ENCODE peak calls at places on chromosomes 1 and 21, in nine cellular contexts. One of them, this sample, is unnamed.
A peak's percentile ranks its signal among the peaks of the same experiment; 100 is the strongest.

GRCh38 chr21:28867401-28867800 is 125.3 kb downstream of the LTN1 start:
- DNase-seq in heart left ventricle: no peak
- DNase-seq in upper lobe of right lung: no peak
- DNase-seq in epithelial cell of prostate: no peak
- DNase-seq in coronary artery: no peak
- DNase-seq in lower lobe of right lung: no peak
- DNase-seq in AG04450: no peak
- DNase-seq in psoas muscle: no peak
- DNase-seq in CD8-positive, alpha-beta T cell: no peak
- DNase-seq in this sample: no peak

GRCh38 chr1:103220503-103221095 is 112.3 kb upstream of the COL11A1 start:
- DNase-seq in heart left ventricle: no peak
- DNase-seq in upper lobe of right lung: no peak
- DNase-seq in epithelial cell of prostate: no peak
- DNase-seq in coronary artery: no peak
- DNase-seq in lower lobe of right lung: no peak
- DNase-seq in AG04450: peak; percentile 10
- DNase-seq in psoas muscle: no peak
- DNase-seq in CD8-positive, alpha-beta T cell: no peak
- DNase-seq in this sample: no peak

GRCh38 chr21:42092805-42093590 is 21.9 kb downstream of the UMODL1 start:
- DNase-seq in heart left ventricle: no peak
- DNase-seq in upper lobe of right lung: no peak
- DNase-seq in epithelial cell of prostate: no peak
- DNase-seq in coronary artery: no peak
- DNase-seq in lower lobe of right lung: no peak
- DNase-seq in AG04450: no peak
- DNase-seq in psoas muscle: no peak
- DNase-seq in CD8-positive, alpha-beta T cell: no peak
- DNase-seq in this sample: no peak

GRCh38 chr1:102977293-102977692 is 131.0 kb downstream of the COL11A1 start:
- DNase-seq in heart left ventricle: no peak
- DNase-seq in upper lobe of right lung: no peak
- DNase-seq in epithelial cell of prostate: no peak
- DNase-seq in coronary artery: no peak
- DNase-seq in lower lobe of right lung: no peak
- DNase-seq in AG04450: no peak
- DNase-seq in psoas muscle: no peak
- DNase-seq in CD8-positive, alpha-beta T cell: no peak
- DNase-seq in this sample: no peak

GRCh38 chr1:67126111-67126746 is 8.5 kb downstream of the C1orf141 start:
- DNase-seq in heart left ventricle: no peak
- DNase-seq in upper lobe of right lung: no peak
- DNase-seq in epithelial cell of prostate: no peak
- DNase-seq in coronary artery: no peak
- DNase-seq in lower lobe of right lung: no peak
- DNase-seq in AG04450: no peak
- DNase-seq in psoas muscle: no peak
- DNase-seq in CD8-positive, alpha-beta T cell: no peak
- DNase-seq in this sample: no peak

GRCh38 chr1:184507165-184507564 is 120.3 kb downstream of the C1orf21 start:
- DNase-seq in heart left ventricle: no peak
- DNase-seq in upper lobe of right lung: no peak
- DNase-seq in epithelial cell of prostate: no peak
- DNase-seq in coronary artery: no peak
- DNase-seq in lower lobe of right lung: no peak
- DNase-seq in AG04450: no peak
- DNase-seq in psoas muscle: no peak
- DNase-seq in CD8-positive, alpha-beta T cell: no peak
- DNase-seq in this sample: no peak

GRCh38 chr1:208225954-208226937 is 17.9 kb downstream of the PLXNA2 start:
- DNase-seq in heart left ventricle: no peak
- DNase-seq in upper lobe of right lung: no peak
- DNase-seq in epithelial cell of prostate: no peak
- DNase-seq in coronary artery: no peak
- DNase-seq in lower lobe of right lung: no peak
- DNase-seq in AG04450: no peak
- DNase-seq in psoas muscle: no peak
- DNase-seq in CD8-positive, alpha-beta T cell: no peak
- DNase-seq in this sample: no peak

GRCh38 chr1:92909321-92909720 is 51.9 kb downstream of the DIPK1A start:
- DNase-seq in heart left ventricle: no peak
- DNase-seq in upper lobe of right lung: no peak
- DNase-seq in epithelial cell of prostate: peak; percentile 85
- DNase-seq in coronary artery: no peak
- DNase-seq in lower lobe of right lung: no peak
- DNase-seq in AG04450: peak; percentile 39
- DNase-seq in psoas muscle: no peak
- DNase-seq in CD8-positive, alpha-beta T cell: no peak
- DNase-seq in this sample: no peak

GRCh38 chr1:175936736-175937135 is 193.3 kb upstream of the TNR start:
- DNase-seq in heart left ventricle: no peak
- DNase-seq in upper lobe of right lung: no peak
- DNase-seq in epithelial cell of prostate: no peak
- DNase-seq in coronary artery: no peak
- DNase-seq in lower lobe of right lung: no peak
- DNase-seq in AG04450: no peak
- DNase-seq in psoas muscle: no peak
- DNase-seq in CD8-positive, alpha-beta T cell: no peak
- DNase-seq in this sample: no peak

GRCh38 chr1:19067187-19067911 is 110.9 kb upstream of the IFFO2 start:
- DNase-seq in heart left ventricle: no peak
- DNase-seq in upper lobe of right lung: no peak
- DNase-seq in epithelial cell of prostate: no peak
- DNase-seq in coronary artery: no peak
- DNase-seq in lower lobe of right lung: no peak
- DNase-seq in AG04450: no peak
- DNase-seq in psoas muscle: no peak
- DNase-seq in CD8-positive, alpha-beta T cell: no peak
- DNase-seq in this sample: no peak

DNA sequence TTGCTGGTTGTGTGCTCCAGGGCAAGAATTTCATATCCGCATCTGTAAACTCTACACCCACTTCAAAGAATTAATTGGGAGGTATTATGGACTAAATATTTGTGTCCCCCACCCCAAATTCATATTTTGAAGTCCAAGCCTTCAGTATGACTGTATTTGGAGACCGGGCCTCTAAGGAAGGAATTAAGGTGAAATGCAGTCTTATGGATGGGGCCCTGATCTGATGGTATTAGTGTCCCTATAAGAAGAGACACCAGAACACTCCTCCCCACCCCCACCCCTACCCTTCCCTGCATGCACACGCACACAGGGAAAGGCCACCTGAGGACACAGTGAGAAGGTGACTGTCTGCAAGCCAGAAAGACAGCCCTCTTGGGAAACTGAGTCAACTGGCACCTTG is 332.4 kb downstream of the RPS6KC1 start:
- DNase-seq in heart left ventricle: no peak
- DNase-seq in upper lobe of right lung: no peak
- DNase-seq in epithelial cell of prostate: no peak
- DNase-seq in coronary artery: no peak
- DNase-seq in lower lobe of right lung: no peak
- DNase-seq in AG04450: no peak
- DNase-seq in psoas muscle: no peak
- DNase-seq in CD8-positive, alpha-beta T cell: no peak
- DNase-seq in this sample: no peak
- H3K27ac ChIP-seq in heart left ventricle: no peak overlapping the region
- H3K27ac ChIP-seq in upper lobe of right lung: no peak overlapping the region
- H3K27ac ChIP-seq in epithelial cell of prostate: no peak overlapping the region
- H3K27ac ChIP-seq in coronary artery: no peak overlapping the region
- H3K27ac ChIP-seq in lower lobe of right lung: no peak overlapping the region
- H3K27ac ChIP-seq in AG04450: no peak overlapping the region
- H3K27ac ChIP-seq in psoas muscle: no peak overlapping the region
- H3K27ac ChIP-seq in CD8-positive, alpha-beta T cell: no peak overlapping the region
- H3K27ac ChIP-seq in this sample: no peak overlapping the region

GRCh38 chr1:200041337-200042118 is 14.0 kb downstream of the NR5A2 start:
- DNase-seq in heart left ventricle: no peak
- DNase-seq in upper lobe of right lung: no peak
- DNase-seq in epithelial cell of prostate: no peak
- DNase-seq in coronary artery: peak; percentile 35
- DNase-seq in lower lobe of right lung: no peak
- DNase-seq in AG04450: no peak
- DNase-seq in psoas muscle: no peak
- DNase-seq in CD8-positive, alpha-beta T cell: no peak
- DNase-seq in this sample: no peak

GRCh38 chr1:200043330-200043668 is 15.8 kb downstream of the NR5A2 start:
- DNase-seq in heart left ventricle: no peak
- DNase-seq in upper lobe of right lung: no peak
- DNase-seq in epithelial cell of prostate: no peak
- DNase-seq in coronary artery: no peak
- DNase-seq in lower lobe of right lung: no peak
- DNase-seq in AG04450: no peak
- DNase-seq in psoas muscle: no peak
- DNase-seq in CD8-positive, alpha-beta T cell: no peak
- DNase-seq in this sample: no peak

GRCh38 chr1:200040516-200041138 is 13.1 kb downstream of the NR5A2 start:
- DNase-seq in heart left ventricle: peak; percentile 33
- DNase-seq in upper lobe of right lung: no peak
- DNase-seq in epithelial cell of prostate: no peak
- DNase-seq in coronary artery: peak; percentile 59
- DNase-seq in lower lobe of right lung: no peak
- DNase-seq in AG04450: no peak
- DNase-seq in psoas muscle: no peak
- DNase-seq in CD8-positive, alpha-beta T cell: no peak
- DNase-seq in this sample: no peak

GRCh38 chr1:200042119-200042436 is 14.6 kb downstream of the NR5A2 start:
- DNase-seq in heart left ventricle: no peak
- DNase-seq in upper lobe of right lung: no peak
- DNase-seq in epithelial cell of prostate: no peak
- DNase-seq in coronary artery: peak; percentile 36
- DNase-seq in lower lobe of right lung: no peak
- DNase-seq in AG04450: no peak
- DNase-seq in psoas muscle: no peak
- DNase-seq in CD8-positive, alpha-beta T cell: no peak
- DNase-seq in this sample: no peak

GRCh38 chr1:200042437-200043329 is 15.2 kb downstream of the NR5A2 start:
- DNase-seq in heart left ventricle: no peak
- DNase-seq in upper lobe of right lung: no peak
- DNase-seq in epithelial cell of prostate: no peak
- DNase-seq in coronary artery: peak; percentile 60
- DNase-seq in lower lobe of right lung: no peak
- DNase-seq in AG04450: no peak
- DNase-seq in psoas muscle: no peak
- DNase-seq in CD8-positive, alpha-beta T cell: no peak
- DNase-seq in this sample: no peak
- H3K27ac ChIP-seq in heart left ventricle: peak overlapping the region; percentile 7
- H3K27ac ChIP-seq in upper lobe of right lung: peak overlapping the region; percentile 59
- H3K27ac ChIP-seq in epithelial cell of prostate: no peak overlapping the region
- H3K27ac ChIP-seq in coronary artery: no peak overlapping the region
- H3K27ac ChIP-seq in lower lobe of right lung: peak overlapping the region; percentile 62
- H3K27ac ChIP-seq in AG04450: no peak overlapping the region
- H3K27ac ChIP-seq in psoas muscle: peak overlapping the region; percentile 1
- H3K27ac ChIP-seq in CD8-positive, alpha-beta T cell: no peak overlapping the region
- H3K27ac ChIP-seq in this sample: no peak overlapping the region

DNA sequence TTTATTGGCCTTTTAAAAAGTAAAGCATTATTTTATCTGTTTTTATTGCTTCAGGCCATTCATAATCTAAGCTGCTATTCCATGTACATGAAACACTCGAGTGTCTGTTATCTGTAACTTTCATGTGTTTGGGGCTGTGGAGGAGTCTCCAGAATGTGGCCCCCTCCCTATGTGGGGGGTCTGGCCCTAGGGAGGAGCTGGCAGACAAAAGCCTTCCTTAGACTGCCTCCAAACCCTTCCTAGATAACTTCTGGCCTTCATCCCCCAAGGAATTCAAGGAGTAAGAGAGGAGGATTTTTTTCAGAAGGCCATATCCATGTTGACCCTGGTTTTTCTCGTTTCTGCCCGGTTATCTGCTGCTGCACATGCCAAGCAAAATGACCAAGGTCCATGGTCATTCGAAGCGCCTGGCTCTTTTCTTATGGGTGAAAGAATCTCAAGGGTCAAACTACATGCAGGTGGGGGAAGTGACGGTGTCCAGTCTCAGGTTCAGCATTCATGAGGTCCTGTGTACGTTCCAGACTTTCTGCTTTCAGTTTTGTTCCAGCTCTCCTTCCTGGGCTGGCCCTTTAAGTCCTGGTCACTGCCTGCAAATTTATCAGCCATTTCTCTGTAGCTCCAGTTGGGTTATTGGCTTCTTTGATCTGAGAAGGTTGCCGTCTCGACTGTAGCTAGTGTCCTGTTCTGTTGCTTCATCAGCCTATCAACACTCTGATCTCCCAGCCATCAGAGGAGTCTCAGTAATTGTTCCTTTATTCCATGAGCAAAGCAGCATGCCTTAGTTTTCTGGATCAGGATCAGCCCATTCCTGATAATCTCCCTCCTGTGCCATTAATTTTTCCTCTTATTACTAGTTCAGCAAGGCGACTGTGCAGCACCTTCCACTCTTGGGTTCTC is 8.4 kb downstream of the TENT5C start:
- DNase-seq in heart left ventricle: no peak
- DNase-seq in upper lobe of right lung: no peak
- DNase-seq in epithelial cell of prostate: no peak
- DNase-seq in coronary artery: peak; percentile 35
- DNase-seq in lower lobe of right lung: no peak
- DNase-seq in AG04450: no peak
- DNase-seq in psoas muscle: no peak
- DNase-seq in CD8-positive, alpha-beta T cell: no peak
- DNase-seq in this sample: no peak
- H3K27ac ChIP-seq in heart left ventricle: no peak overlapping the region
- H3K27ac ChIP-seq in upper lobe of right lung: no peak overlapping the region
- H3K27ac ChIP-seq in epithelial cell of prostate: no peak overlapping the region
- H3K27ac ChIP-seq in coronary artery: no peak overlapping the region
- H3K27ac ChIP-seq in lower lobe of right lung: no peak overlapping the region
- H3K27ac ChIP-seq in AG04450: no peak overlapping the region
- H3K27ac ChIP-seq in psoas muscle: peak overlapping the region; percentile 71
- H3K27ac ChIP-seq in CD8-positive, alpha-beta T cell: no peak overlapping the region
- H3K27ac ChIP-seq in this sample: no peak overlapping the region

GRCh38 chr1:16258591-16259135 is 21.7 kb upstream of the CPLANE2 start:
- DNase-seq in heart left ventricle: no peak
- DNase-seq in upper lobe of right lung: no peak
- DNase-seq in epithelial cell of prostate: no peak
- DNase-seq in coronary artery: peak; percentile 8
- DNase-seq in lower lobe of right lung: no peak
- DNase-seq in AG04450: no peak
- DNase-seq in psoas muscle: no peak
- DNase-seq in CD8-positive, alpha-beta T cell: no peak
- DNase-seq in this sample: no peak

GRCh38 chr1:16257968-16258367 is 21.0 kb upstream of the CPLANE2 start:
- DNase-seq in heart left ventricle: no peak
- DNase-seq in upper lobe of right lung: no peak
- DNase-seq in epithelial cell of prostate: no peak
- DNase-seq in coronary artery: no peak
- DNase-seq in lower lobe of right lung: no peak
- DNase-seq in AG04450: no peak
- DNase-seq in psoas muscle: no peak
- DNase-seq in CD8-positive, alpha-beta T cell: no peak
- DNase-seq in this sample: no peak

GRCh38 chr1:16262067-16262466 is 25.1 kb upstream of the CPLANE2 start:
- DNase-seq in heart left ventricle: no peak
- DNase-seq in upper lobe of right lung: no peak
- DNase-seq in epithelial cell of prostate: no peak
- DNase-seq in coronary artery: no peak
- DNase-seq in lower lobe of right lung: no peak
- DNase-seq in AG04450: no peak
- DNase-seq in psoas muscle: no peak
- DNase-seq in CD8-positive, alpha-beta T cell: no peak
- DNase-seq in this sample: no peak

GRCh38 chr1:16256478-16256877 is 19.5 kb upstream of the CPLANE2 start:
- DNase-seq in heart left ventricle: no peak
- DNase-seq in upper lobe of right lung: no peak
- DNase-seq in epithelial cell of prostate: no peak
- DNase-seq in coronary artery: peak; percentile 16
- DNase-seq in lower lobe of right lung: no peak
- DNase-seq in AG04450: no peak
- DNase-seq in psoas muscle: no peak
- DNase-seq in CD8-positive, alpha-beta T cell: no peak
- DNase-seq in this sample: no peak

GRCh38 chr1:16260814-16261213 is 23.8 kb upstream of the CPLANE2 start:
- DNase-seq in heart left ventricle: no peak
- DNase-seq in upper lobe of right lung: no peak
- DNase-seq in epithelial cell of prostate: no peak
- DNase-seq in coronary artery: no peak
- DNase-seq in lower lobe of right lung: no peak
- DNase-seq in AG04450: peak; percentile 55
- DNase-seq in psoas muscle: no peak
- DNase-seq in CD8-positive, alpha-beta T cell: no peak
- DNase-seq in this sample: no peak
- H3K27ac ChIP-seq in heart left ventricle: no peak overlapping the region
- H3K27ac ChIP-seq in upper lobe of right lung: no peak overlapping the region
- H3K27ac ChIP-seq in epithelial cell of prostate: peak overlapping the region; percentile 11
- H3K27ac ChIP-seq in coronary artery: no peak overlapping the region
- H3K27ac ChIP-seq in lower lobe of right lung: no peak overlapping the region
- H3K27ac ChIP-seq in AG04450: peak overlapping the region; percentile 88
- H3K27ac ChIP-seq in psoas muscle: no peak overlapping the region
- H3K27ac ChIP-seq in CD8-positive, alpha-beta T cell: no peak overlapping the region
- H3K27ac ChIP-seq in this sample: no peak overlapping the region

This sample was measured in CD4-positive, alpha-beta T cell.